ENCODE peak calls at places on chromosomes 2 and 18, in five cellular contexts. O, P, G, Q and F are unnamed samples.

GRCh38 chr2:25617948-25618646 is 55.3 kb downstream of the DTNB start:
- DNase-seq in O (no peak), P (no peak), G (no peak), Q (no peak), F (no peak)

GRCh38 chr2:40760071-40760666 is 308.3 kb upstream of the SLC8A1 start:
- DNase-seq in O (no peak), P (peak; percentile 18), G (peak; percentile 26), Q (no peak), F (peak; percentile 6)

GRCh38 chr2:170816499-170817246 is at the start of gene GAD1:
- DNase-seq in O (peak; percentile 81), P (no peak), G (peak; percentile 87), Q (peak; percentile 89), F (peak; percentile 39)

GRCh38 chr18:23883277-23883790 is 131.2 kb upstream of the TTC39C start:
- DNase-seq in O (no peak), P (peak; percentile 22), G (no peak), Q (no peak), F (no peak)

GRCh38 chr2:232699110-232699509 is 2.0 kb downstream of the GIGYF2 start:
- DNase-seq in O (no peak), P (no peak), G (no peak), Q (no peak), F (no peak)

GRCh38 chr2:127187081-127187775 is 32.9 kb downstream of the CYP27C1 start:
- DNase-seq in O (peak; percentile 20), P (no peak), G (no peak), Q (peak; percentile 43), F (no peak)

GRCh38 chr18:57150828-57151227 is 3.9 kb downstream of the BOD1L2 start:
- DNase-seq in O (no peak), P (no peak), G (no peak), Q (no peak), F (no peak)

GRCh38 chr2:215904101-215904500 is 109.2 kb downstream of the MREG start:
- DNase-seq in O (no peak), P (no peak), G (no peak), Q (no peak), F (no peak)

GRCh38 chr2:100628506-100628905 is 65.7 kb downstream of the PDCL3 start:
- DNase-seq in O (no peak), P (no peak), G (no peak), Q (no peak), F (no peak)

GRCh38 chr2:86039963-86040655 is 65.6 kb downstream of the POLR1A start:
- DNase-seq in O (peak; percentile 16), P (peak; percentile 11), G (peak; percentile 9), Q (peak; percentile 70), F (no peak)

GRCh38 chr18:79050005-79050404 is 19.2 kb upstream of the ATP9B start:
- DNase-seq in O (no peak), P (no peak), G (no peak), Q (no peak), F (no peak)

GRCh38 chr2:241309684-241310117 is 5.8 kb downstream of the HDLBP start:
- DNase-seq in O (peak; percentile 38), P (no peak), G (no peak), Q (peak; percentile 80), F (no peak)

GRCh38 chr2:74690571-74690970 is 36.5 kb downstream of the SEMA4F start:
- DNase-seq in O (no peak), P (no peak), G (no peak), Q (no peak), F (peak; percentile 49)

GRCh38 chr2:181120625-181121024 is 140.2 kb downstream of the UBE2E3 start:
- DNase-seq in O (no peak), P (no peak), G (no peak), Q (no peak), F (no peak)

GRCh38 chr2:164839914-164840457 is 1.6 kb downstream of the COBLL1 start:
- DNase-seq in O (no peak), P (no peak), G (no peak), Q (no peak), F (no peak)

GRCh38 chr18:49251451-49251850 is 209.0 kb downstream of the DYM start:
- DNase-seq in O (no peak), P (no peak), G (no peak), Q (no peak), F (no peak)

GRCh38 chr2:163155279-163155883 is 316.8 kb upstream of the KCNH7 start:
- DNase-seq in O (no peak), P (no peak), G (no peak), Q (no peak), F (peak; percentile 18)

GRCh38 chr18:67771271-67771670 is 254.8 kb upstream of the DSEL start:
- DNase-seq in O (no peak), P (no peak), G (no peak), Q (no peak), F (no peak)

GRCh38 chr2:231900486-231900942 is 25.7 kb downstream of the NPPC start:
- DNase-seq in O (peak; percentile 89), P (peak; percentile 23), G (peak; percentile 74), Q (peak; percentile 92), F (peak; percentile 83)

GRCh38 chr2:109438773-109439191 is 175.0 kb downstream of the SEPTIN10 start:
- DNase-seq in O (no peak), P (no peak), G (peak; percentile 91), Q (no peak), F (no peak)

GRCh38 chr2:206713770-206714169 is 4.4 kb downstream of the DYTN start:
- DNase-seq in O (no peak), P (no peak), G (no peak), Q (no peak), F (no peak)

GRCh38 chr2:16172324-16173175 is 232.2 kb downstream of the MYCN start:
- DNase-seq in O (no peak), P (no peak), G (no peak), Q (no peak), F (no peak)

GRCh38 chr2:16176971-16177480 is 236.7 kb downstream of the MYCN start:
- DNase-seq in O (no peak), P (no peak), G (no peak), Q (no peak), F (no peak)

GRCh38 chr2:16175247-16175825 is 235.0 kb downstream of the MYCN start:
- DNase-seq in O (no peak), P (no peak), G (no peak), Q (no peak), F (no peak)

GRCh38 chr2:16173893-16174692 is 233.7 kb downstream of the MYCN start:
- DNase-seq in O (no peak), P (no peak), G (no peak), Q (no peak), F (no peak)

GRCh38 chr2:16174693-16175045 is 234.3 kb downstream of the MYCN start:
- DNase-seq in O (no peak), P (no peak), G (no peak), Q (no peak), F (no peak)
- TF ChIP-seq POLR2A in O (no peak), P (no peak), G (no peak), Q (no peak), F (no peak)

GRCh38 chr2:197506658-197507057 is 6.5 kb downstream of the HSPE1 start:
- DNase-seq in O (no peak), P (no peak), G (no peak), Q (no peak), F (no peak)

GRCh38 chr2:197504000-197504399 is 3.8 kb downstream of the HSPE1 start:
- DNase-seq in O (no peak), P (no peak), G (no peak), Q (no peak), F (no peak)

GRCh38 chr2:197502685-197503084 is 2.5 kb downstream of the HSPE1 start:
- DNase-seq in O (no peak), P (no peak), G (no peak), Q (no peak), F (no peak)

GRCh38 chr2:197502201-197502600 is 2.0 kb downstream of the HSPE1 start:
- DNase-seq in O (no peak), P (no peak), G (no peak), Q (no peak), F (no peak)

DNA sequence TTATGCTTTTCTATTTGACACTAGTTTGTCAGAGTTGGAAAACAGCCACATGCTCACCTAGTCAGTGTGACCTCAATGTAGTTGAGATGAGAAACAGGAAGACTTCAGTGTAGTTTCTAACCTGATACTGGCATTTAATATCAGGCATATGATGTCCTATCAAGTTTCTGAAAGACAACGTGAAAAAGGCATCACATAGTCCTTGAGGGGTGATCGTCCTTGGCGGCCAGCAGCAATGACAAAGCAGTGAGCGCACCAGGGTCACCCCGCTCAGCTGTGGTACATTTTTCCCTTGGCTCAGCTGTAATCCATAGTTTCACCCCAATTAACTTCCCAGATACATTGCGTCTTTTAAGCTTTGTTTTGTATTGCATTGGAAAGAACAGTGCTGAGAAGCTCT is 4.3 kb downstream of the HSPE1 start:
- DNase-seq in O (no peak), P (no peak), G (no peak), Q (no peak), F (no peak)
- TF ChIP-seq POLR2A in O (no peak), P (no peak), G (no peak), Q (no peak), F (no peak)

DNA sequence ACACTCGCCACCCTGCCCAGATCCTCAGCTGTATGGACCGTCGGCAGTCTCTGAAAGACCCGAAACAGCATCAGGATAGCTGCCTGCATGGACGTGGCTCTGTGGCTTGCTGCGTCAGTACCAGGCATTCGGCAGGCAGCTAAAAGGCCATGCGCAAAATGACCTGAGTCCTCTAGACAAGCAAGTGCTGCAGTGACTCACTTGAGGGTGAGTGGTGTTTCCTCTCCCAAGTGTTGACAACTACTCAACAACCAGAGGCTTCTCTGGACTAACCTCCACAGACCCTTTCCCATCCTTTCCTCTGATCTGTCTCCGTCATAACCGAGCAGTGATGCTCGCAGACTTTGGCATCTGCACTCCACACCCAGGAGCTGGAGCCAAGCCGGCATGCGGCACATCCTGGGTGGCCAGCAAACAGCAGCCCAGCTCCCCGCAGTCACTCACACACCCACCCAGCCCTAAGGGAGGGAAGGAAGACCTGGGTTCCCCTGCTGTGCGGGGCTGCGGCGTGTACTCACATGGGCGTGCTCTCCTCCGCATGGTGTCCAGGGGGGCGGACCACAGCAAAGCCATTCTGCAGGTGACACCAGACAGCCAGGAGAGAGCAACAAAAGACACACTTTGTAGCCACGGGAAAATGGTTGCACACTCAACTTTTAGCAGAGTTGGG is 239.3 kb downstream of the TWIST2 start:
- DNase-seq in O (no peak), P (no peak), G (no peak), Q (no peak), F (no peak)
- TF ChIP-seq POLR2A in O (no peak), P (no peak), G (no peak), Q (no peak), F (no peak)

DNA sequence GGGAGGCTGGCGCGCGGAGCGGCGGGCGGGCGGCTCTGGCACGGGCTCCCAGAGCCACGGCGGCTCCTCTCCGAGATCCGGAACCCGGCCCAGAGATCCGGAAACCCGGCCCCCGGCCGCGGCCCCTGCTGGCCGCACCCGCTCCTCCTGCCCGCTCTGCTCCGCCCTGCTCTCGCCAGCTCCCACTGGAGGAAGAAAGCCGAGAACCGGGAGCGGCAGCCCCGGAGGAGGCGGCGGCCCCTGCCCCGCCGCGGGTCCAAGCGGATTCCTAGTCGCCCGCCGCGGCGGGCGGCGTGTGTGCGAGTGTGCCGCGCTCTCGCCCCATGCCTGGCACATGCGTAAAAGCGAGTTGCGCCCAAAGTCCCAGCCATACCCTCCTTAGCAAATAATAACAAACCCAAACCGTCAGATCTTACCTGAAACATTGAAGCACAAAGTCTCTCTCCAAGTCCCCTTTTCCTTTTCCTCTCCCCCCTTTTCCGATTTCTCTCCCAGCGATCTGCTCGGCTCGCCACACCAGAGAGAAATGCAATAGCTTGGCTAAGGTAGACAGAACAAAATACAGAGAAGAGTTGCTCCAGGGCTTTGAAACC is 108.7 kb upstream of the KCTD1 start:
- DNase-seq in O (peak; percentile 85), P (peak; percentile 78), G (peak; percentile 81), Q (peak; percentile 91), F (no peak)
- TF ChIP-seq POLR2A in O (no peak), P (peak; percentile 30), G (peak; percentile 77), Q (no peak), F (no peak)